ENCODE peak calls at places on chromosomes 6 and 20, in five cellular contexts. I, X, N, R and G are unnamed samples.

GRCh38 chr6:137830562-137830961 is 36.5 kb upstream of the TNFAIP3 start:
- DNase-seq in I (no peak), X (no peak), N (no peak), R (no peak), G (no peak)

GRCh38 chr6:3665608-3666007 is 85.9 kb downstream of the PXDC1 start:
- DNase-seq in I (no peak), X (no peak), N (no peak), R (no peak), G (no peak)

GRCh38 chr6:15329154-15329781 is 83.4 kb downstream of the JARID2 start:
- DNase-seq in I (no peak), X (no peak), N (peak), R (no peak), G (peak)

GRCh38 chr6:136344420-136344819 is 54.8 kb upstream of the BCLAF1 start:
- DNase-seq in I (no peak), X (no peak), N (peak), R (no peak), G (no peak)

GRCh38 chr6:37940074-37940847 is 120.7 kb downstream of the ZFAND3 start:
- DNase-seq in I (peak), X (no peak), N (peak), R (no peak), G (peak)

GRCh38 chr6:131629656-131630055 is 1.6 kb upstream of the MED23 start:
- DNase-seq in I (peak), X (no peak), N (peak), R (no peak), G (peak)

GRCh38 chr6:11313207-11313606 is 80.7 kb upstream of the NEDD9 start:
- DNase-seq in I (no peak), X (no peak), N (no peak), R (no peak), G (no peak)

GRCh38 chr6:159490298-159490937 is 202.6 kb downstream of the SOD2 start:
- DNase-seq in I (no peak), X (peak), N (no peak), R (no peak), G (no peak)

GRCh38 chr6:125439512-125439911 is 137.7 kb upstream of the HDDC2 start:
- DNase-seq in I (no peak), X (no peak), N (no peak), R (no peak), G (no peak)

GRCh38 chr6:2687456-2687855 is 63.3 kb downstream of the MYLK4 start:
- DNase-seq in I (no peak), X (no peak), N (no peak), R (no peak), G (no peak)

GRCh38 chr6:169833258-169833794 is 81.9 kb downstream of the ERMARD start:
- DNase-seq in I (no peak), X (no peak), N (no peak), R (no peak), G (no peak)

GRCh38 chr20:10359621-10360040 is 74.4 kb downstream of the MKKS start:
- DNase-seq in I (no peak), X (no peak), N (peak), R (no peak), G (no peak)

GRCh38 chr20:59985864-59986263 is 27.6 kb downstream of the CDH26 start:
- DNase-seq in I (no peak), X (no peak), N (no peak), R (no peak), G (no peak)

GRCh38 chr6:70575899-70576298 is 9.2 kb downstream of the SDHAF4 start:
- DNase-seq in I (no peak), X (peak), N (no peak), R (no peak), G (no peak)

GRCh38 chr6:92564393-92564792 is 855.0 kb downstream of the EPHA7 start:
- DNase-seq in I (no peak), X (no peak), N (no peak), R (no peak), G (no peak)

GRCh38 chr6:42281570-42281969 is 63.9 kb upstream of the MRPS10 start:
- DNase-seq in I (no peak), X (peak), N (no peak), R (no peak), G (no peak)

GRCh38 chr6:39137235-39137634 is 22.2 kb upstream of the SAYSD1 start:
- DNase-seq in I (no peak), X (peak), N (peak), R (no peak), G (peak)

GRCh38 chr6:19811397-19812079 is 25.6 kb upstream of the ID4 start:
- DNase-seq in I (no peak), X (no peak), N (no peak), R (no peak), G (no peak)

GRCh38 chr6:169366177-169366901 is 112.7 kb upstream of the THBS2 start:
- DNase-seq in I (no peak), X (no peak), N (no peak), R (no peak), G (no peak)

GRCh38 chr20:46809961-46810360 is 84.7 kb upstream of the EYA2 start:
- DNase-seq in I (no peak), X (no peak), N (no peak), R (no peak), G (no peak)

GRCh38 chr6:136823128-136823660 is 802 bp downstream of the PEX7 start:
- DNase-seq in I (no peak), X (no peak), N (no peak), R (no peak), G (no peak)

GRCh38 chr6:88013554-88013953 is 34.1 kb upstream of the SPACA1 start:
- DNase-seq in I (no peak), X (no peak), N (no peak), R (no peak), G (no peak)

GRCh38 chr20:59832406-59833156 is 100.9 kb downstream of the SYCP2 start:
- DNase-seq in I (no peak), X (no peak), N (no peak), R (no peak), G (no peak)

GRCh38 chr6:6058054-6058444 is 51.3 kb upstream of the NRN1 start:
- DNase-seq in I (no peak), X (no peak), N (no peak), R (no peak), G (no peak)

GRCh38 chr6:154894903-154895302 is 100.2 kb upstream of the TIAM2 start:
- DNase-seq in I (no peak), X (no peak), N (no peak), R (no peak), G (no peak)

GRCh38 chr20:24588725-24589340 is 119.4 kb downstream of the SYNDIG1 start:
- DNase-seq in I (no peak), X (no peak), N (no peak), R (no peak), G (no peak)

GRCh38 chr6:105573138-105573537 is 170.3 kb upstream of the PREP start:
- DNase-seq in I (no peak), X (no peak), N (peak), R (no peak), G (no peak)

GRCh38 chr20:57714409-57715267 is 4.8 kb upstream of the PMEPA1 start:
- DNase-seq in I (no peak), X (no peak), N (peak), R (no peak), G (peak)

GRCh38 chr6:119566546-119567263 is 217.1 kb upstream of the MAN1A1 start:
- DNase-seq in I (peak), X (no peak), N (no peak), R (no peak), G (no peak)

GRCh38 chr6:157020398-157021266 is 243.5 kb downstream of the ARID1B start:
- DNase-seq in I (peak), X (peak), N (peak), R (peak), G (peak)

GRCh38 chr6:16238057-16238657 is at the start of gene GMPR:
- DNase-seq in I (peak), X (peak), N (peak), R (peak), G (peak)